ENCODE peak calls at places on chromosome 16, in five cellular contexts. H is body of pancreas, V is prostate gland, Y is A673, T is right lobe of liver. L is an unnamed sample. For H3K4me1, the result is how much of the 10 kb centered on the place peaks cover.

GRCh38 chr16:52450241-52450640 is 96.7 kb downstream of the TOX3 start:
- DNase-seq in T (no peak), V (no peak), Y (peak), H (no peak), L (no peak)

GRCh38 chr16:49452108-49452507 is 78.5 kb downstream of the C16orf78 start:
- DNase-seq in V (no peak), T (no peak), H (no peak), Y (no peak), L (no peak)

GRCh38 chr16:19118938-19119431 is 5.2 kb downstream of the ITPRIPL2 start:
- DNase-seq in V (no peak), H (peak), T (no peak), Y (no peak), L (peak)

GRCh38 chr16:23950291-23950894 is 114.6 kb downstream of the PRKCB start:
- DNase-seq in V (no peak), Y (no peak), H (no peak), T (no peak), L (no peak)

GRCh38 chr16:67833035-67833417 is 9.1 kb upstream of the THAP11 start:
- DNase-seq in T (no peak), V (no peak), H (no peak), Y (no peak), L (no peak)

GRCh38 chr16:652454-653021 is 3.4 kb downstream of the WDR90 start:
- DNase-seq in Y (no peak), T (no peak), H (no peak), V (no peak), L (no peak)

GRCh38 chr16:86975445-86975844 is 341.7 kb downstream of the C16orf95 start:
- DNase-seq in T (no peak), Y (peak), V (no peak), H (no peak), L (peak)

GRCh38 chr16:30567991-30568638 is 3.4 kb downstream of the ZNF688 start:
- DNase-seq in V (peak), Y (peak), H (no peak), T (no peak), L (peak)

GRCh38 chr16:75251280-75252048 is at the start of gene BCAR1:
- DNase-seq in Y (peak), V (peak), T (peak), H (peak), L (peak)

GRCh38 chr16:1863681-1864460 is 8.1 kb downstream of the MEIOB start:
- DNase-seq in T (no peak), V (no peak), Y (peak), H (peak), L (peak)

GRCh38 chr16:77450790-77451487 is 16.1 kb upstream of the ADAMTS18 start:
- DNase-seq in H (no peak), V (no peak), T (no peak), Y (no peak), L (no peak)

GRCh38 chr16:81625544-81626152 is 153.4 kb upstream of the PLCG2 start:
- DNase-seq in T (peak), V (peak), Y (no peak), H (peak), L (no peak)

GRCh38 chr16:74785031-74785430 is 10.4 kb upstream of the FA2H start:
- DNase-seq in T (no peak), V (no peak), Y (no peak), H (no peak), L (no peak)

GRCh38 chr16:4330277-4330882 is 14.5 kb downstream of the GLIS2 start:
- DNase-seq in Y (no peak), T (peak), V (peak), H (peak), L (peak)

GRCh38 chr16:12674096-12674495 is 129.6 kb downstream of the CPPED1 start:
- DNase-seq in T (no peak), H (no peak), Y (no peak), V (no peak), L (no peak)

GRCh38 chr16:8623634-8624033 is 2.1 kb downstream of the METTL22 start:
- DNase-seq in Y (no peak), V (no peak), T (no peak), H (no peak), L (no peak)

GRCh38 chr16:81836279-81837054 is 57.4 kb downstream of the PLCG2 start:
- DNase-seq in V (no peak), T (no peak), Y (no peak), H (no peak), L (no peak)

GRCh38 chr16:49120631-49121030 is 161.0 kb downstream of the CBLN1 start:
- DNase-seq in Y (no peak), V (no peak), H (no peak), T (no peak), L (no peak)

GRCh38 chr16:14668556-14669223 is 25.4 kb downstream of the PLA2G10 start:
- DNase-seq in V (no peak), H (peak), Y (no peak), T (no peak), L (no peak)

DNA sequence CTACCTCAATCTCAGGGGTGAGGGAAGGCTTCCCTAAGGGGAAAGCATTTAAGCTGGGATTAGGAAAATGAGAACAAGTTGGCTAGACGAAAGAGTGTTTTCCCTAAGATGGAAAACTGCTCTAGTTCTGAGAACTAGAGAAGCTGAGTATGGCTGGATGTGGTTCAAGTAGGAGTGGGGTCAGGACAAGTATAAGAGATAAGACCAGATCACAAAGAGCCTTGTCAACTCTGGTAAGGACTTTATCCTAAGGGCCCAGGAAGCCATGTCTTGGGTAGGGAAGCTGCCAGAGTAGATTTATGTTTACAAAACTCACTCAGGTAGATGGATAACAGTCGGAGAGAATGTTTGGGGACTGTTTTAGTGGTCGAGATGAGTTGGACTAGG is 1.7 kb downstream of the ANKS4B start:
- DNase-seq in T (no peak), Y (no peak), V (no peak), H (no peak), L (no peak)
- H3K4me3 ChIP-seq in T (peak), Y (no peak), V (no peak), H (no peak), L (no peak)

GRCh38 chr16:57244463-57244766 is 644 bp upstream of the ARL2BP start:
- DNase-seq in H (no peak), Y (peak), V (no peak), T (no peak), L (no peak)
- TF ChIP-seq CTCF in H (no peak), Y (no peak), V (no peak), T (no peak), L (no peak)

GRCh38 chr16:85460252-85460982 is 152.7 kb upstream of the GSE1 start:
- DNase-seq in Y (peak), V (no peak), T (no peak), H (peak), L (peak)

GRCh38 chr16:85458952-85459351 is 154.2 kb upstream of the GSE1 start:
- DNase-seq in V (no peak), T (no peak), Y (no peak), H (peak), L (no peak)

GRCh38 chr16:85461814-85462404 is 151.2 kb upstream of the GSE1 start:
- DNase-seq in V (no peak), H (no peak), T (no peak), Y (peak), L (peak)

GRCh38 chr16:85460983-85461813 is 151.9 kb upstream of the GSE1 start:
- DNase-seq in T (no peak), Y (peak), H (peak), V (no peak), L (peak)

DNA sequence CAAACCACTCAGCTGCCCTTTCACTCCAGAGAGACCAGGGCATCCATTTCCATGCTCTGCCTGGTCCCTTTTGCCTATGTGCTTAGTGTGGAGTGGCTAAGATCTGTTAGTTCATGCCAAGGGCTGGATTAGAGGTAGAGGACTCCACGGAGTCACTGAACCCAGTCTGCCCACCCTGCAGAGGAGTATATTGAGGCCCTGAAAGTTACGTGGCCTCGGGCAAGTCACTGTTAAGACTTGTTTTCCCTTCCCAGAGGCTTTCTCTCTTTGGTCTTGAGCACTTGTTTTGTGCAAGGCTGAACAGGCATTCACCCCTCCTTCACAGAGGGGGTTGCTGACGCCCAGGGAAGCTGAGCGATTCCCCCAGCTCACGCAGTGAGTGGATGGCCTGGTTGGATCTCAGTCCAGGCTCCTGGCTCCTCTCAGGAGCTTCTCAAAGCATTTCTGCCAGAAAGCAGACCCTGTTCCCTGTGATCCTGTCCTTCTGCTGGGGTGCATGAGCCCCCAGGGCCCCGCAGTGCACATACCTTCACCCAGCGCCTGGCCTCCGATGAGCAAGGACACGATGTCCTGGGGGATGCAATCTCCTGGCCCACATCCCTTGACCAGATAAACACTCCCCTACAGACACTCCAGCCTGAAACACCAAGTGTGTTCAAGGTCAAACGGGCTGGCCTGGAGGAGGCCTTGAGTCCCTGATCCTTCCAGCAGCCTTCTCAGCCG is 153.4 kb upstream of the GSE1 start:
- DNase-seq in T (no peak), Y (no peak), V (no peak), H (peak), L (peak)
- H3K4me1 ChIP-seq in T (under half), Y (under half), V (under half), H (half or more), L (half or more)

DNA sequence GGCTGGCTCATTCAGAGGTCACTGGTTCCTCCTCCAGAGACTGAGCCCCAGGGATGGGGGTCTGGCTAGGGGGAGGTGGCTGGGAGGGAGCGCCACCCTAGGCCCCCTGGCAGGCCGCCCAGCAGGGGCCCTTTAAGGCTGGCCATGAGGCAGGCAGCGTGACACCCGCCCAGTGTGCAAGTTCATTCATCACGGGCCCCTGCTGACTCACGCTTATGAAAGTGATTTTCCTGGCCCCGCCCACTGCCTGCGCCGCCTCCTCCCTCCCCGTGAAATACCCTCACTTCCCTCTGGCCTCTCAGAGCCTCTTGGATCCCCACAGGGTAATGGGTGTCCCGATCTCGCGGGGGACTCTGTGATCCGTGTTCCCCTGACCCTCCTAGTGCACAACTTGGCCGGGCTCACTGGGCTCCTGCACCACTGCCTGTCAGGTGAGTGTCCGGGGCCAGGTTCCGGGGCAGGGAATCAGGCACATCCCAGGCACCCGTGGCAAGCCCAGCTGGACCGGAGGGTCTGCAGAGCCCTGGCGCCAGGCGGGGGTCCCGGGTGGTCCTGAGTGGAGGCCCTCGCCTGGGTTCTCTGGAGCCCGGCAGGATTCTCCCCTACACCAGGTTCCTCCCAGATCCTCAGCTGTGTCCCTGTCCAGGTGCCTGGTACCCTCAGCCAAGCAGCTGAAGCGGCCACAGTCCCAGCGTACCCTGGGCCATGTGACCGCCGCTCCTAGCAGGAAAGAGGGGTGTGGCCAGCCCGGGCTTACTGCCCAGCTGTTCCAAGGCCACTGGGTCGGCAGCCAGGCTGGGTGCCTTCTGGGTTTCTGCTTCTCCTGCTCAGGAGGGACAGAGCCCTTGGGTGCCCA is at the start of gene OSGIN1:
- DNase-seq in V (peak), T (peak), Y (peak), H (peak), L (peak)
- H3K4me3 ChIP-seq in V (peak), T (peak), Y (peak), H (peak), L (peak)

GRCh38 chr16:71467810-71468209 is 5.8 kb upstream of the ZNF23 start:
- DNase-seq in Y (peak), T (no peak), V (no peak), H (no peak), L (peak)

GRCh38 chr16:71456801-71457200 is 5.2 kb downstream of the ZNF23 start:
- DNase-seq in Y (no peak), T (no peak), H (no peak), V (peak), L (no peak)

GRCh38 chr16:71460246-71460645 is 1.8 kb downstream of the ZNF23 start:
- DNase-seq in V (no peak), H (no peak), T (no peak), Y (no peak), L (peak)

GRCh38 chr16:71459510-71459909 is 2.5 kb downstream of the ZNF23 start:
- DNase-seq in H (no peak), T (no peak), Y (no peak), V (no peak), L (no peak)

GRCh38 chr16:71461686-71462648 is at the start of gene ZNF23:
- DNase-seq in V (peak), Y (peak), H (peak), T (peak), L (peak)
- TF ChIP-seq CTCF in V (no peak), Y (peak), H (no peak), T (no peak), L (no peak)

L was measured in cardiac muscle cell.